ENCODE peak calls at places on chromosomes 6 and 20, in five cellular contexts. T, E, G, P and I are unnamed samples.

GRCh38 chr20:38961530-38962043 is 557 bp upstream of the DHX35 start:
- DNase-seq in T (peak; percentile 18), E (no peak), G (no peak), P (no peak), I (no peak)

GRCh38 chr6:20866038-20866437 is 331.8 kb downstream of the CDKAL1 start:
- DNase-seq in T (no peak), E (no peak), G (no peak), P (no peak), I (no peak)

GRCh38 chr6:119055069-119055468 is 23.4 kb downstream of the FAM184A start:
- DNase-seq in T (no peak), E (no peak), G (no peak), P (no peak), I (no peak)

GRCh38 chr20:57743450-57744095 is 33.8 kb upstream of the PMEPA1 start:
- DNase-seq in T (no peak), E (no peak), G (no peak), P (no peak), I (no peak)

GRCh38 chr6:91106083-91106482 is 519.2 kb upstream of the MAP3K7 start:
- DNase-seq in T (no peak), E (no peak), G (no peak), P (no peak), I (no peak)

GRCh38 chr6:48733581-48733980 is 622.6 kb upstream of the PTCHD4 start:
- DNase-seq in T (no peak), E (no peak), G (no peak), P (peak; percentile 15), I (no peak)

GRCh38 chr6:169939554-169940164 is 188.2 kb downstream of the ERMARD start:
- DNase-seq in T (no peak), E (no peak), G (no peak), P (no peak), I (no peak)

GRCh38 chr6:32168350-32168749 is 4.0 kb downstream of the EGFL8 start:
- DNase-seq in T (no peak), E (no peak), G (no peak), P (no peak), I (no peak)

GRCh38 chr6:38353310-38354032 is 286.3 kb downstream of the BTBD9 start:
- DNase-seq in T (no peak), E (no peak), G (no peak), P (no peak), I (no peak)

GRCh38 chr6:111985202-111985731 is 68.6 kb upstream of the CCN6 start:
- DNase-seq in T (no peak), E (no peak), G (no peak), P (peak; percentile 96), I (no peak)

GRCh38 chr6:80605165-80605989 is 498.9 kb downstream of the BCKDHB start:
- DNase-seq in T (no peak), E (peak; percentile 16), G (no peak), P (peak; percentile 68), I (no peak)

GRCh38 chr6:101259446-101259845 is 134.1 kb upstream of the GRIK2 start:
- DNase-seq in T (no peak), E (no peak), G (no peak), P (no peak), I (no peak)

GRCh38 chr20:25273046-25273445 is 25.2 kb downstream of the PYGB start:
- DNase-seq in T (peak; percentile 7), E (no peak), G (no peak), P (no peak), I (no peak)

GRCh38 chr6:37878150-37878710 is 58.7 kb downstream of the ZFAND3 start:
- DNase-seq in T (no peak), E (no peak), G (no peak), P (peak; percentile 42), I (no peak)

GRCh38 chr6:146968041-146968760 is 236.0 kb upstream of the STXBP5 start:
- DNase-seq in T (no peak), E (no peak), G (no peak), P (peak; percentile 84), I (no peak)

GRCh38 chr20:25514747-25515340 is 70.5 kb downstream of the NINL start:
- DNase-seq in T (no peak), E (no peak), G (no peak), P (no peak), I (no peak)

GRCh38 chr6:149190228-149190831 is 127.2 kb upstream of the TAB2 start:
- DNase-seq in T (no peak), E (no peak), G (no peak), P (peak; percentile 13), I (no peak)

GRCh38 chr20:1467355-1468116 is 887 bp upstream of the NSFL1C start:
- DNase-seq in T (no peak), E (peak; percentile 24), G (no peak), P (no peak), I (no peak)

GRCh38 chr6:29830409-29830808 is 2.8 kb downstream of the HLA-G start:
- DNase-seq in T (no peak), E (no peak), G (no peak), P (no peak), I (no peak)

GRCh38 chr6:113558966-113559365 is 298.2 kb upstream of the MARCKS start:
- DNase-seq in T (no peak), E (no peak), G (no peak), P (peak; percentile 65), I (no peak)

GRCh38 chr6:10695086-10695657 is 400 bp downstream of the PAK1IP1 start:
- DNase-seq in T (no peak), E (no peak), G (no peak), P (peak; percentile 0), I (no peak)

GRCh38 chr20:12644481-12644880 is 364.3 kb upstream of the SPTLC3 start:
- DNase-seq in T (no peak), E (no peak), G (no peak), P (no peak), I (no peak)

DNA sequence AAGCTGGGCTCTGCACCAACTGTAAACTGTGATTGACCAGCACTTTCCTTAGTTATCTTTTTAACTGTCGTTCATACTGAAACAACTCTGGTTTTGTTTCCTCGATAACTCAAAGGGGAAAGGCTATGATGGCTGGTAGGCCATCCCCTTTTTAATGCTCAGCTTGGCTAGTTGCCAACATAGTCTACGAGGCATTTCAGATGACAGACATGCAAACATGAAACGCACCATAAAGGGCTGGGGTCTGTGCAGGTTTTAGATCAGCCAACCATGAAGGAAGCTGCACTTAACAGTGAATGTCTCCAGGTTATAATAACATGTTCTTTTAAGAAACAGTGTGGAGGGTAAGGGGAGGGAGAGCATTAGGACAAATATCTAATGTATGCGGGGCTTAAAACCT is 497.0 kb upstream of the ARID1B start:
- DNase-seq in T (no peak), E (no peak), G (no peak), P (no peak), I (no peak)
- TF ChIP-seq POLR2A in T (no peak), E (no peak), G (no peak), P (no peak), I (no peak)

DNA sequence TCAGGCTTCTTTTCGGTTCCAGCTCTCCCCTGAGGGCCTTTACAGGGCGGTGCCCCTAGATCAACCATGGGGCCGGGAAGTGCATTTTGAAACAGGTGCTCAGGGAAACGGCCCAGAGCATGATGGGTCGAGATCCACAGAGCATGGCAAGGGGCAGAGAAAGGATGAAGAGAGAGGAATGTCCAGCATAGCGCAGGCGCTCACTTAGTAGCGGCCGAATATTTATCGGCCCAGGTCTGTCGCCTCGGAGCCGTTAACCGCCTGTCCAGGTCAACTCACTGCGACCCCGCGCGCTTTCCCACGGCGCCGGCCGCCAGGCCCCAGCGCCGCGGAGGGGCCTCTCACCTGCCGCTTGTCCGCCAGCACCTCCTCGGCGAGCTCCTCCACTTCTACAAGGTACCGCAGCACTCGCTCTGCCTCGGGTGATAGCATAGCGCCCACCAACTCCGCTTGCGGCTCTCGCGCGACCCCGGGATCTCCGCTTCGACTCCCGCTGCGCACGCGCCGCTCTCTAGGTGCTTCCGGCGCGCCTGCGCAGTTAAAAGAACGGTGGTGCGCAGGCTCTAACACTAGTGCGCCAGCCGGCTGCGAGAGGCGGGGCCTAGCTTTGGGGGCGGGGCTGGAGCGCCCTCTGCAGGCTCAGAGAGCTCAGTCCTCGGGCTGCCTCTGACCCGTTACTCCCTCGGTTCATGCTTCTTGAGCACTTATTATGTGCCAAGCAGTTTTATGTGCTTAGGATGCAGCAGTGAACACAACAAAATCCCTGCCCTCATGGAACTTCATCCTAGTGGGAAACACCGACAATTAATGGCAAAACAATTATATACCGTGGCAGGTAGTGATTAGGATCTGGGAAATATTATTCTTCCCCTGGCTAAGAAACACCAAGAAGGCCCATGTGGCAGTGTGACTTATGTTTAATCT is at the start of gene PDRG1:
- DNase-seq in T (peak; percentile 95), E (peak; percentile 91), G (peak; percentile 84), P (peak; percentile 93), I (peak; percentile 80)
- TF ChIP-seq POLR2A in T (peak; percentile 67), E (peak; percentile 74), G (peak; percentile 94), P (peak; percentile 87), I (peak; percentile 63)

GRCh38 chr6:7087491-7087979 is 20.2 kb upstream of the RREB1 start:
- DNase-seq in T (no peak), E (no peak), G (no peak), P (no peak), I (no peak)
- TF ChIP-seq POLR2A in T (no peak), E (no peak), G (no peak), P (no peak), I (no peak)

DNA sequence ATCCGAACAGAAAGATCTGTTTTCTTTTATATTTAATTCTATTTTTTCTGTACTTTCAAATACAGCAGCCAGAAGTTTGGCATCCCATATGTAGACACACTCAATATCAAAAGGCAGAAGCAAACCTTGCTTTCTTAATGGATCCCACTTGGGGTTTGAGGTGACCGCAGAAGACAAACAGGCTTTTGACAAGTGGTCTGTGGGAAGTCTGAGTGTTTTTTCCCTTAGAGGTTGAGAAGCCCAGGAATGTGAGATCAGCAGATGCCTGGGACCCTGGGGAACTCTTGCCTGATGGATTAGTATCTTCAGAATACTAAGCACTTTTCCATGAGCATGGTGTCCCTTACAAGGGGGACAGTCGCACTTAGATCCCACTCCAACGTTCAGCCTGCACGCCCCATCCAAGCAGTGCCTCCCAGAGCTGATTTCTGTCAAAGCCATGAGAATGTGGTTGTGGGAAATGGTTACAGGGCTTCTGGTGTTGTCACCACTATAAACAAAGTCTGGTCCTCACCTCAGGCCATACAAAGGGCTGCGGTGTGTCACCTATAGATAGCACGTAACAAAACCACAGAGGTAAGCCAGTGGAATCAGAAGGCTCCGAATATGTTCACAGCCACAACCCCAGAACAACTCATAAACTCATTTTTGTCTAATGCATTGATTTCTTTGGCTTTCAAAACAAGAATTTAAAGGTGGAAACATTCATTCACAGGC is 12.7 kb downstream of the IL17F start:
- DNase-seq in T (no peak), E (no peak), G (no peak), P (no peak), I (no peak)
- TF ChIP-seq POLR2A in T (no peak), E (no peak), G (no peak), P (no peak), I (no peak)

DNA sequence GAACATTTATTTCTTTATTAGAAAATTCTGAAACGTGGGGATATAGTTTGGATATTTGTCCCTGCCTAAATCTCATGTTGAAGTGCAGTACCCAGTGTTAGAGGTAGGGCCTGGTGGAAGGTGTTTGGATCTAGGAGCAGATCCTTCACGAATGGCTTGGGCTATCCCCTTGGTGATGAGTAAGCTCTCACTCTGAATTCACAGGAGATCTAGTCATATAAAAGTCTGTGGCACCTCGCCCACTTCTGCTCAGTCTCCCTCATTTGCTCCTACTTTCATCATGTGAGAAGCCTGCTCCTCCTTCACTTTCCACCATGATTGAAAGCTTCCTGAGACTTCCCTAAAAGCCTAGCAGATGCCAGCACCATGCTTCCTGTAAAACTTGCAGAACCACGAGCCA is 96.8 kb upstream of the GJE1 start:
- DNase-seq in T (no peak), E (no peak), G (no peak), P (no peak), I (no peak)
- TF ChIP-seq POLR2A in T (no peak), E (no peak), G (no peak), P (no peak), I (no peak)

GRCh38 chr20:61918548-61918947 is 147.1 kb downstream of the TAF4 start:
- DNase-seq in T (no peak), E (no peak), G (no peak), P (no peak), I (no peak)
- TF ChIP-seq POLR2A in T (no peak), E (no peak), G (no peak), P (no peak), I (no peak)